ENCODE peak calls at places on chromosomes 2 and 18, in seven cellular contexts. B is NCI-H187; X is activated CD4-positive, alpha-beta T cell treated with anti-CD3 and anti-CD28 coated beads for 48 hours; A is NCI-H2081; D is AG04450; G is stimulated activated CD8-positive, alpha-beta memory T cell treated with anti-CD3 and anti-CD28 coated beads, Interleukin-7, amount 100 ng/mL, for 24 hours; K is prostate gland. P is an unnamed sample.

GRCh38 chr18:8283901-8284585 is 325.2 kb upstream of the RAB12 start:
- DNase-seq in B (no peak), K (no peak), X (no peak), A (no peak), G (no peak), D (peak; percentile 15), P (no peak)

GRCh38 chr2:61151434-61151833 is 10.6 kb upstream of the C2orf74 start:
- DNase-seq in G (no peak), D (no peak), B (no peak), A (no peak), X (no peak), K (no peak), P (no peak)

GRCh38 chr2:169366066-169366465 is 3.7 kb upstream of the LRP2 start:
- DNase-seq in A (no peak), D (no peak), G (no peak), X (no peak), B (no peak), K (no peak), P (no peak)

GRCh38 chr18:47409519-47409918 is 158.1 kb upstream of the SKOR2 start:
- DNase-seq in A (no peak), X (no peak), G (no peak), D (no peak), K (no peak), B (no peak), P (no peak)

GRCh38 chr2:104859310-104860130 is 5.6 kb downstream of the POU3F3 start:
- DNase-seq in A (no peak), D (no peak), X (no peak), G (no peak), B (no peak), K (no peak), P (no peak)

GRCh38 chr2:187187521-187187920 is 260.5 kb downstream of the CALCRL start:
- DNase-seq in K (no peak), B (no peak), A (no peak), G (no peak), X (no peak), D (no peak), P (no peak)

GRCh38 chr2:31402388-31402787 is 12.2 kb downstream of the XDH start:
- DNase-seq in G (no peak), A (no peak), X (no peak), B (no peak), K (no peak), D (no peak), P (no peak)

GRCh38 chr2:42614838-42615237 is 46.4 kb downstream of the MTA3 start:
- DNase-seq in D (no peak), A (no peak), K (no peak), X (no peak), B (no peak), G (no peak), P (no peak)

GRCh38 chr2:43210125-43210466 is 16.3 kb downstream of the ZFP36L2 start:
- DNase-seq in D (no peak), A (no peak), B (no peak), G (no peak), K (no peak), X (no peak), P (no peak)

GRCh38 chr18:48317781-48318381 is 91.3 kb downstream of the ZBTB7C start:
- DNase-seq in K (no peak), B (no peak), G (no peak), D (no peak), A (no peak), X (no peak), P (no peak)

GRCh38 chr2:239238839-239239606 is 161.8 kb downstream of the HDAC4 start:
- DNase-seq in B (no peak), X (no peak), K (no peak), G (no peak), D (no peak), A (no peak), P (no peak)

GRCh38 chr2:44902178-44902577 is 39.3 kb upstream of the SIX3 start:
- DNase-seq in X (no peak), G (no peak), B (no peak), D (no peak), A (no peak), K (no peak), P (no peak)

GRCh38 chr2:14790041-14790640 is 157.6 kb downstream of the LRATD1 start:
- DNase-seq in D (no peak), G (no peak), X (no peak), B (no peak), K (no peak), A (no peak), P (no peak)

GRCh38 chr2:229511524-229511923 is 202.8 kb downstream of the DNER start:
- DNase-seq in B (no peak), D (no peak), G (no peak), X (no peak), A (no peak), K (no peak), P (no peak)

GRCh38 chr2:8268172-8268783 is 413.6 kb upstream of the ID2 start:
- DNase-seq in G (no peak), B (no peak), X (no peak), D (no peak), K (no peak), A (no peak), P (no peak)

GRCh38 chr2:71919701-71920100 is 228.0 kb downstream of the CYP26B1 start:
- DNase-seq in X (no peak), G (no peak), D (no peak), K (no peak), B (no peak), A (no peak), P (no peak)

GRCh38 chr2:58427572-58428285 is 186.6 kb upstream of the FANCL start:
- DNase-seq in D (no peak), X (peak; percentile 10), A (peak; percentile 28), K (no peak), G (no peak), B (peak; percentile 38), P (peak; percentile 11)

GRCh38 chr2:201886504-201886903 is 80.2 kb downstream of the CDK15 start:
- DNase-seq in A (no peak), X (no peak), B (no peak), D (no peak), K (no peak), G (no peak), P (no peak)

GRCh38 chr2:226742346-226742745 is 57.3 kb downstream of the IRS1 start:
- DNase-seq in G (no peak), K (peak; percentile 47), B (no peak), X (no peak), A (no peak), D (no peak), P (no peak)

GRCh38 chr2:189233527-189233926 is 54.0 kb upstream of the COL5A2 start:
- DNase-seq in A (no peak), G (no peak), D (no peak), X (no peak), B (no peak), K (no peak), P (no peak)

GRCh38 chr2:18456026-18456425 is 104.4 kb downstream of the RDH14 start:
- DNase-seq in A (no peak), B (no peak), K (no peak), X (no peak), G (no peak), D (no peak), P (no peak)

GRCh38 chr18:35749701-35750100 is 168.2 kb downstream of the GALNT1 start:
- DNase-seq in X (no peak), D (no peak), A (no peak), G (no peak), B (no peak), K (no peak), P (no peak)

GRCh38 chr2:30346475-30347169 is 100.4 kb upstream of the LCLAT1 start:
- DNase-seq in B (no peak), X (no peak), D (no peak), G (no peak), A (no peak), K (peak; percentile 10), P (no peak)